ENCODE peak calls at places on chromosomes 16 and 17, in five cellular contexts. D is IMR-90, G is WTC11, P is HFFc6, E is breast epithelium. X is an unnamed sample.

GRCh38 chr17:72136692-72137550 is 16.1 kb downstream of the SOX9 start:
- DNase-seq in D (peak), E (no peak), P (peak), G (no peak), X (no peak)

GRCh38 chr17:65684631-65685030 is 123.2 kb upstream of the AXIN2 start:
- DNase-seq in D (peak), E (no peak), G (no peak), P (no peak), X (no peak)

GRCh38 chr17:12765544-12765943 is 23.8 kb upstream of the ARHGAP44 start:
- DNase-seq in G (no peak), E (no peak), D (peak), P (peak), X (peak)

GRCh38 chr16:67013238-67013822 is 15.6 kb upstream of the CBFB start:
- DNase-seq in D (no peak), E (no peak), G (no peak), P (no peak), X (no peak)

GRCh38 chr16:76976756-76977155 is 214.2 kb upstream of the MON1B start:
- DNase-seq in G (no peak), D (no peak), P (no peak), E (no peak), X (no peak)

GRCh38 chr16:66569131-66569530 is 2.9 kb downstream of the CMTM1 start:
- DNase-seq in P (peak), D (peak), E (no peak), G (no peak), X (no peak)

GRCh38 chr16:82456683-82457082 is 170.1 kb upstream of the CDH13 start:
- DNase-seq in E (peak), G (peak), D (peak), P (peak), X (peak)

GRCh38 chr17:40307001-40307690 is 1.8 kb upstream of the RARA start:
- DNase-seq in D (no peak), G (no peak), P (peak), E (no peak), X (peak)

GRCh38 chr17:63185420-63185819 is 219.4 kb downstream of the TANC2 start:
- DNase-seq in P (peak), E (no peak), G (no peak), D (no peak), X (no peak)

GRCh38 chr16:65531475-65531874 is 409.6 kb upstream of the CDH11 start:
- DNase-seq in G (no peak), P (no peak), D (peak), E (no peak), X (no peak)

GRCh38 chr17:83200231-83200699 is 120.9 kb downstream of the METRNL start:
- DNase-seq in E (peak), P (no peak), D (peak), G (peak), X (no peak)

GRCh38 chr17:62110923-62111484 is 45.9 kb upstream of the MED13 start:
- DNase-seq in G (no peak), D (no peak), E (no peak), P (no peak), X (no peak)

GRCh38 chr17:31152271-31152670 is 57.5 kb downstream of the NF1 start:
- DNase-seq in P (no peak), G (no peak), D (no peak), E (no peak), X (no peak)

GRCh38 chr16:27377666-27378485 is 24.1 kb upstream of the IL21R start:
- DNase-seq in D (no peak), P (no peak), E (no peak), G (no peak), X (no peak)

GRCh38 chr17:34979650-34980352 is 511 bp upstream of the LIG3 start:
- DNase-seq in G (no peak), E (no peak), P (no peak), D (peak), X (no peak)

GRCh38 chr17:36198831-36199465 is 2.4 kb upstream of the CCL3L1 start:
- DNase-seq in D (no peak), G (no peak), P (no peak), E (no peak), X (no peak)

GRCh38 chr17:19337712-19338023 is 24.9 kb downstream of the B9D1 start:
- DNase-seq in P (no peak), G (peak), D (no peak), E (no peak), X (no peak)

GRCh38 chr17:68169840-68170239 is 78.0 kb upstream of the AMZ2 start:
- DNase-seq in E (no peak), D (no peak), G (no peak), P (no peak), X (no peak)

GRCh38 chr17:32302860-32303649 is 37.4 kb downstream of the RHBDL3 start:
- DNase-seq in D (no peak), G (peak), E (no peak), P (no peak), X (no peak)

GRCh38 chr17:7042507-7043194 is 1.2 kb downstream of the SLC16A11 start:
- DNase-seq in E (no peak), P (no peak), D (no peak), G (peak), X (no peak)

GRCh38 chr17:7035591-7036368 is at the start of gene SLC16A13:
- DNase-seq in D (peak), P (peak), E (peak), G (peak), X (peak)

GRCh38 chr17:7034955-7035590 is 742 bp upstream of the SLC16A13 start:
- DNase-seq in E (no peak), G (no peak), D (no peak), P (no peak), X (no peak)

GRCh38 chr17:7041607-7042506 is 2.0 kb downstream of the SLC16A11 start:
- DNase-seq in G (peak), D (no peak), E (no peak), P (no peak), X (no peak)

DNA sequence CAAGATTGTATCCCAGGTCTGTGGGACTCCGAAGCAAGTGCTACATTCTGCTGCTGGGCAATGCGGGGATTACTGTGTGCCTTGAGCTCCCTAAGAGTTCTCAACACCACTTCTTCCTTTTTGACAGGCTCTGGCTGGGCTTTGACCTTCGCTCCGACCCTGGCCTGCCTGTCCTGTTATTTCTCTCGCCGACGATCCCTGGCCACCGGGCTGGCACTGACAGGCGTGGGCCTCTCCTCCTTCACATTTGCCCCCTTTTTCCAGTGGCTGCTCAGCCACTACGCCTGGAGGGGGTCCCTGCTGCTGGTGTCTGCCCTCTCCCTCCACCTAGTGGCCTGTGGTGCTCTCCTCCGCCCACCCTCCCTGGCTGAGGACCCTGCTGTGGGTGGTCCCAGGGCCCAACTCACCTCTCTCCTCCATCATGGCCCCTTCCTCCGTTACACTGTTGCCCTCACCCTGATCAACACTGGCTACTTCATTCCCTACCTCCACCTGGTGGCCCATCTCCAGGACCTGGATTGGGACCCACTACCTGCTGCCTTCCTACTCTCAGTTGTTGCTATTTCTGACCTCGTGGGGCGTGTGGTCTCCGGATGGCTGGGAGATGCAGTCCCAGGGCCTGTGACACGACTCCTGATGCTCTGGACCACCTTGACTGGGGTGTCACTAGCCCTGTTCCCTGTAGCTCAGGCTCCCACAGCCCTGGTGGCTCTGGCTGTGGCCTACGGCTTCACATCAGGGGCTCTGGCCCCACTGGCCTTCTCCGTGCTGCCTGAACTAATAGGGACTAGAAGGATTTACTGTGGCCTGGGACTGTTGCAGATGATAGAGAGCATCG is 2.4 kb downstream of the SLC16A13 start:
- DNase-seq in G (no peak), D (no peak), E (no peak), P (no peak), X (no peak)
- TF ChIP-seq CTCF in G (no peak), D (no peak), E (no peak), P (no peak), X (no peak)

DNA sequence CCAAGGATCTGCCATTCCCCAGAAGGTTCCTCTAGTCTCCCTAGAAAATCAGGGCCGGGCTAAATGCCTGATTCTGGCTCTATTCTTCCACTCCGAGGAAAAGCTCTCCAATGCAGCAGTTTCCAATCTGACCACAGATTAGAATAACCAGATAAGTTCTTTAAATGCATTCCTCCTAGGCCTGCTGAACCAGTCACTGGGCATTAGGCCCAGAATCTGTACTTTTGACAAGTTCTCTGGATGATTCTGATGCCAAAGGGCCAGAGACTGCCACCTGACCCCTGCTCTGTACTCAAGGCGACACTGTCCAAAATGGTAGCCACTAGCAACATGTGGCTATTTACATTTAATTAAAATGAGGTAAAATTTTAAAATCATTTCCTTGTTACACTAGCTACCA is 22.3 kb downstream of the MAP3K14 start:
- DNase-seq in P (peak), D (peak), E (peak), G (no peak), X (peak)
- TF ChIP-seq CTCF in P (no peak), D (no peak), E (no peak), G (no peak), X (no peak)

DNA sequence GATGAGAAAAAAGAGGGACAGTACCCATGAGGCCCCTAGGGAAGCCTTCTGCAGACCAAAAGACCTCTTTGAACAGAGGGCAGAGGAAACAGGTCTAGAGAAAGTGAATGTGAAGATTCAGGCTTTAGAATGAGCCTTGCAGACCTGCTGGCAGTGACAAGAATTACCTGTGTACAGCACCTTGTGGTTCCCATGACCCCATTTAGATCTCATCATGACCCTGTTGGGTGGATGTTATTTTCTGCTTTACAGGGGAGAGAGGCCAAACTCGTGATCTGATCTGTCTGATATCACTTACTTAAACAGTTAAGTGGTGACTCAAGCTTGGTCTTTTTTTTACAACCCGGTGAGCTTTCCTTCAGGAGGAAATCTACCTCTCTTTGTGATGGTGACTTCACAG is 81.9 kb downstream of the UTP18 start:
- DNase-seq in P (no peak), E (no peak), D (no peak), G (no peak), X (no peak)
- TF ChIP-seq CTCF in P (no peak), E (no peak), D (no peak), G (no peak), X (no peak)

GRCh38 chr17:74779948-74780400 is 3.8 kb upstream of the NAT9 start:
- DNase-seq in G (no peak), D (no peak), E (no peak), P (no peak), X (no peak)

GRCh38 chr17:74778960-74779359 is 2.8 kb upstream of the NAT9 start:
- DNase-seq in P (peak), G (no peak), D (peak), E (no peak), X (no peak)

GRCh38 chr17:74782571-74782970 is 6.4 kb upstream of the NAT9 start:
- DNase-seq in G (no peak), P (no peak), E (no peak), D (no peak), X (no peak)

GRCh38 chr17:74777884-74778490 is 1.8 kb upstream of the NAT9 start:
- DNase-seq in G (no peak), P (no peak), D (no peak), E (no peak), X (no peak)

GRCh38 chr17:74780443-74781238 is 4.5 kb upstream of the NAT9 start:
- DNase-seq in P (peak), G (peak), D (no peak), E (no peak), X (no peak)
- TF ChIP-seq CTCF in P (peak), G (no peak), D (peak), E (no peak), X (no peak)

DNA sequence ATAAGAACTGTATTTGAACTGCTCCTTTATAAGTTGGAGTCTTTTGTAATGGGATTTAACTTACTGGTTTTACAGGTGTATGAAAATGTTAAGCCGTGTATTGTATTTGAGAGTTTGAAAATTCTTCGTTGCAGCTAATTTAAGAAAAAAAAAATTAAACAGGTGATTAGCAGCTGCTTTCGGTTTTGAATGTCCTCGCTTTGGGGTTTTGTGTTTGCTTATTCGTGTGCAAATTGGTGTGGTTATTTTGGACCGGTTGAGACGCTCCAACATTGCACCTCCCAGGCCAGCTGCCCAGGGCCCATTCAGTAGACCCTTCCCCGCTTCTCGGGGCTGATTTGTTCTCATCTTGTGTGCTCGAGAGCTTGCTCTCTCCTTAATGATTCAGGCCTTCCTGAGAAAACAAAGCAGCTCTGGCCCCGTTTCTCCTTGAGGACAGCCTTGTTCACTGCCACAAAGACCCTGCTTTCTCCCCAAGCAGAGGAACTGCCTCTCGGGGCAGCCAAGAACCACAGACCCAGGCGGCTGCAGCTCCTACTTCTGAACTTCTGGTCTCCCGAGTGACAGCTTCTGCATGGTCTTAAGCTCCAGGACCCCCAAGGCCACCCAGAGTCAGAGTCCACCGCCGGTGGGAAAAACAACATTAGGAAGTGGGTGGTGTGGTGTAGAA is 100.5 kb downstream of the MSI2 start:
- DNase-seq in D (no peak), P (no peak), G (no peak), E (no peak), X (no peak)
- TF ChIP-seq CTCF in D (no peak), P (no peak), G (no peak), E (no peak), X (no peak)

DNA sequence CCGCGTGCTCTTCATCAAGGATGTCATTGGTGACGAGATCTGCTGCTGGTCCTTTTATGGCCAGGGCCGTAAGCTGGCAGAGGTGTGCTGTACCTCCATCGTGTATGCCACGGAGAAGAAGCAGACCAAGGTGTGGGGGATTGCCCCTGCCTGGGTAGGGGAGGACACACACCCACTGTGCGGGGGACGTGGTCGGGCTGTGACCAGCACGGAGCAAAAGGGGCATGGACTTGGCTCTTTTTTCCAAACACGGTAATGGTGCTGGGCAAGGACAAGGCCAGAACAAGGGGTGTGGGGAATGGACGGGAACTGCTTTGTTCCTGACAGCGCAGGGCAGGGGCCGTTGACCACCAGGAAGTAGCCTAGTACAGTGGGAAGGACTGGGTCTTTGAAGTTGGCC is 6.8 kb downstream of the TNFAIP1 start:
- DNase-seq in P (no peak), E (no peak), G (no peak), D (no peak), X (no peak)
- TF ChIP-seq CTCF in P (no peak), E (no peak), G (no peak), D (no peak), X (no peak)

GRCh38 chr17:80726558-80727408 is 182.1 kb downstream of the RPTOR start:
- DNase-seq in P (no peak), G (no peak), E (no peak), D (no peak), X (no peak)

GRCh38 chr17:80729016-80729415 is 184.4 kb downstream of the RPTOR start:
- DNase-seq in E (no peak), P (no peak), G (no peak), D (no peak), X (no peak)

GRCh38 chr17:80724723-80725388 is 180.2 kb downstream of the RPTOR start:
- DNase-seq in D (peak), P (peak), E (no peak), G (no peak), X (no peak)

GRCh38 chr17:80725532-80725931 is 180.9 kb downstream of the RPTOR start:
- DNase-seq in E (no peak), P (no peak), D (no peak), G (no peak), X (no peak)

GRCh38 chr17:80727409-80727755 is 182.7 kb downstream of the RPTOR start:
- DNase-seq in E (no peak), P (no peak), D (no peak), G (no peak), X (no peak)
- TF ChIP-seq CTCF in E (no peak), P (no peak), D (no peak), G (no peak), X (no peak)

DNA sequence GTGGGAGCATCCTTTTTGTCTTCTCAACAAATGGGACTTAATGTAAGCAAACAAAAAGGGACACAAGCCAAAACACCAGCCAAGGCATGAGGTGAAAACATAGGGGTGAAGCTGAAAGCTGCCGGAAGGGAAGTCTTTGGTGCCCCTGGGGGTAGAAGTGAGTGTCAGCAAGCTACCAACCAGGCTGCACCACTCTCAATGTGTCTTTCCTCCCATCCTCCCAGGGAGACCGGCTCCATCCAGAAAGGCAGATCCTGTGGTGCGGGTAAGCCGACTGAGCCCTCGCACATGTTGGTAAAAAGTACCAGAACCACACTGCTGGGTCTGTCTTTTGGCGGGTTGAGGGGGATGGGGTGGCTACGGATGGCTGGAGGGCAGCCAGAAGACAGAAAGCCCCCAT is 52.0 kb upstream of the SREBF1 start:
- DNase-seq in D (peak), P (no peak), G (peak), E (no peak), X (no peak)
- TF ChIP-seq CTCF in D (peak), P (peak), G (no peak), E (no peak), X (no peak)

GRCh38 chr17:75012320-75013076 is at the start of gene MRPL58:
- DNase-seq in D (peak), P (peak), G (peak), E (peak), X (no peak)

GRCh38 chr17:75013077-75013391 is 564 bp downstream of the MRPL58 start:
- DNase-seq in D (no peak), P (no peak), G (no peak), E (no peak), X (no peak)

GRCh38 chr17:75011788-75012319 is 616 bp upstream of the MRPL58 start:
- DNase-seq in P (peak), E (peak), G (no peak), D (peak), X (no peak)

GRCh38 chr17:75009139-75009724 is 3.2 kb upstream of the MRPL58 start:
- DNase-seq in P (no peak), E (no peak), G (no peak), D (no peak), X (no peak)

GRCh38 chr17:75010683-75011406 is 1.6 kb upstream of the MRPL58 start:
- DNase-seq in D (peak), G (peak), P (peak), E (peak), X (no peak)
- TF ChIP-seq CTCF in D (no peak), G (no peak), P (no peak), E (no peak), X (no peak)